ENCODE peak calls at places on chromosomes 16 and 17, in seven cellular contexts. J is mesendoderm, D is neuronal stem cell, S is IMR-90, E is mesenchymal stem cell, I is H1, O is trophoblast cell. Q is an unnamed sample.
A peak's percentile ranks its signal among the peaks of the same experiment; 100 is the strongest.

GRCh38 chr17:59470624-59471297 is 94.6 kb upstream of the DHX40 start:
- DNase-seq in J (no peak), D (no peak), S (no peak), E (no peak), I (no peak), O (no peak), Q (no peak)

GRCh38 chr17:5373112-5373511 is 46.4 kb downstream of the NUP88 start:
- DNase-seq in J (no peak), D (no peak), S (no peak), E (no peak), I (no peak), O (no peak), Q (no peak)

GRCh38 chr16:19559242-19559910 is 3.9 kb downstream of the VPS35L start:
- DNase-seq in J (peak; percentile 46), D (peak; percentile 59), S (peak; percentile 69), E (peak; percentile 73), I (no peak), O (no peak), Q (no peak)

GRCh38 chr17:38724337-38724988 is 5.7 kb upstream of the CISD3 start:
- DNase-seq in J (no peak), D (no peak), S (no peak), E (no peak), I (no peak), O (no peak), Q (no peak)

GRCh38 chr17:40062347-40063033 is at the start of gene THRA:
- DNase-seq in J (peak; percentile 57), D (no peak), S (peak; percentile 23), E (peak; percentile 54), I (no peak), O (peak; percentile 23), Q (peak; percentile 78)

GRCh38 chr17:78557598-78558039 is 19.6 kb downstream of the DNAH17 start:
- DNase-seq in J (peak; percentile 32), D (no peak), S (peak; percentile 60), E (peak; percentile 82), I (no peak), O (peak; percentile 75), Q (no peak)

GRCh38 chr17:5499790-5500189 is 13.4 kb downstream of the MIS12 start:
- DNase-seq in J (peak; percentile 38), D (peak; percentile 35), S (no peak), E (peak; percentile 42), I (no peak), O (no peak), Q (peak; percentile 66)

GRCh38 chr16:1019234-1019933 is 37.8 kb downstream of the SOX8 start:
- DNase-seq in J (no peak), D (peak; percentile 76), S (peak; percentile 4), E (no peak), I (no peak), O (no peak), Q (no peak)

GRCh38 chr17:49992191-49992932 is 2.7 kb downstream of the DLX3 start:
- DNase-seq in J (no peak), D (no peak), S (no peak), E (no peak), I (no peak), O (no peak), Q (peak; percentile 28)

GRCh38 chr17:82229686-82230626 is 1.1 kb downstream of the SLC16A3 start:
- DNase-seq in J (no peak), D (no peak), S (no peak), E (peak; percentile 50), I (no peak), O (no peak), Q (no peak)

GRCh38 chr16:14501331-14502255 is 128.5 kb downstream of the PARN start:
- DNase-seq in J (peak; percentile 93), D (no peak), S (peak; percentile 94), E (peak; percentile 87), I (peak; percentile 51), O (peak; percentile 73), Q (peak; percentile 80)

GRCh38 chr17:1617620-1618174 is 10.9 kb downstream of the SLC43A2 start:
- DNase-seq in J (peak; percentile 31), D (no peak), S (peak; percentile 77), E (peak; percentile 85), I (no peak), O (peak; percentile 76), Q (no peak)

GRCh38 chr17:20206068-20206467 is 196.9 kb downstream of the SPECC1 start:
- DNase-seq in J (peak; percentile 25), D (no peak), S (no peak), E (peak; percentile 54), I (no peak), O (no peak), Q (no peak)

GRCh38 chr17:79659376-79659775 is 48.5 kb upstream of the RBFOX3 start:
- DNase-seq in J (no peak), D (no peak), S (no peak), E (no peak), I (no peak), O (no peak), Q (peak; percentile 17)

GRCh38 chr17:57045868-57046671 is 39.0 kb upstream of the AKAP1 start:
- DNase-seq in J (no peak), D (no peak), S (no peak), E (no peak), I (no peak), O (no peak), Q (peak; percentile 68)

GRCh38 chr17:60139438-60140285 is 10.1 kb upstream of the CA4 start:
- DNase-seq in J (peak; percentile 78), D (peak; percentile 74), S (peak; percentile 58), E (peak; percentile 75), I (no peak), O (peak; percentile 46), Q (peak; percentile 89)

GRCh38 chr17:9958586-9959281 is 53.7 kb upstream of the RCVRN start:
- DNase-seq in J (no peak), D (peak; percentile 49), S (no peak), E (no peak), I (no peak), O (no peak), Q (peak; percentile 53)

GRCh38 chr17:64256913-64257807 is 5.9 kb downstream of the TEX2 start:
- DNase-seq in J (no peak), D (no peak), S (peak; percentile 16), E (peak; percentile 35), I (no peak), O (peak; percentile 86), Q (no peak)

GRCh38 chr16:65178151-65178550 is 56.3 kb upstream of the CDH11 start:
- DNase-seq in J (no peak), D (no peak), S (peak; percentile 74), E (peak; percentile 20), I (no peak), O (no peak), Q (no peak)

GRCh38 chr17:27329146-27329805 is 35.4 kb downstream of the WSB1 start:
- DNase-seq in J (no peak), D (no peak), S (no peak), E (no peak), I (no peak), O (no peak), Q (peak; percentile 27)
- H4K8ac ChIP-seq in J (no peak overlapping the region), D (no peak overlapping the region), S (no peak overlapping the region), E (no peak overlapping the region), I (no peak overlapping the region), O (no peak overlapping the region), Q (no peak overlapping the region)

GRCh38 chr17:16371742-16372141 is 9.1 kb upstream of the UBB start:
- DNase-seq in J (no peak), D (no peak), S (peak; percentile 98), E (peak; percentile 85), I (no peak), O (no peak), Q (no peak)
- H4K8ac ChIP-seq in J (no peak overlapping the region), D (no peak overlapping the region), S (no peak overlapping the region), E (no peak overlapping the region), I (no peak overlapping the region), O (no peak overlapping the region), Q (no peak overlapping the region)

GRCh38 chr17:58289869-58290268 is 9.1 kb upstream of the MPO start:
- DNase-seq in J (no peak), D (no peak), S (no peak), E (no peak), I (no peak), O (no peak), Q (no peak)

DNA sequence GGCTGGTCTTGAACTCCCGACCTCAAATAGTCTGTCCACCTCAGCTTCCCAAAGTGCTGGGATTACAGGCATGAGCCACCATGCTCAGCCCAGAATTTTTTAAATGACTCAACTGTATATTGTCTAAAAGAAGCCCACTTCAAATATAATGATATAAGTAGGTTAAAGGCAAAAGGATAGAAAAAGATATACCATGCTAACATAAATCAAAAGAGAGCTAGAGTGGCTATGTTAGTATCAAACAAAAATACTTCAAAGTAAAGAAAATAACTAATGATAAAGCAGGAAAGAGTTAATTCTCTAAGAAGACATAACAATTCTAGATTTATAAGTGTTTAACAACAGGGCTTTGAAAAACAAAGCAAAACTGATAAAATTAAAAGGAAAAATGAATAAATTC is 13.3 kb upstream of the MPO start:
- DNase-seq in J (no peak), D (no peak), S (no peak), E (no peak), I (no peak), O (no peak), Q (no peak)
- H4K8ac ChIP-seq in J (no peak overlapping the region), D (no peak overlapping the region), S (no peak overlapping the region), E (no peak overlapping the region), I (no peak overlapping the region), O (no peak overlapping the region), Q (no peak overlapping the region)

GRCh38 chr16:77214411-77215138 is 15.4 kb downstream of the SYCE1L start:
- DNase-seq in J (no peak), D (no peak), S (no peak), E (no peak), I (no peak), O (no peak), Q (no peak)

GRCh38 chr16:77212736-77213541 is 13.7 kb downstream of the SYCE1L start:
- DNase-seq in J (peak; percentile 73), D (peak; percentile 64), S (no peak), E (peak; percentile 52), I (no peak), O (peak; percentile 45), Q (peak; percentile 85)

GRCh38 chr16:77213542-77214108 is 14.4 kb downstream of the SYCE1L start:
- DNase-seq in J (no peak), D (no peak), S (peak; percentile 86), E (peak; percentile 89), I (no peak), O (no peak), Q (no peak)

GRCh38 chr16:77208382-77208781 is 9.2 kb downstream of the SYCE1L start:
- DNase-seq in J (no peak), D (no peak), S (no peak), E (no peak), I (no peak), O (no peak), Q (no peak)

DNA sequence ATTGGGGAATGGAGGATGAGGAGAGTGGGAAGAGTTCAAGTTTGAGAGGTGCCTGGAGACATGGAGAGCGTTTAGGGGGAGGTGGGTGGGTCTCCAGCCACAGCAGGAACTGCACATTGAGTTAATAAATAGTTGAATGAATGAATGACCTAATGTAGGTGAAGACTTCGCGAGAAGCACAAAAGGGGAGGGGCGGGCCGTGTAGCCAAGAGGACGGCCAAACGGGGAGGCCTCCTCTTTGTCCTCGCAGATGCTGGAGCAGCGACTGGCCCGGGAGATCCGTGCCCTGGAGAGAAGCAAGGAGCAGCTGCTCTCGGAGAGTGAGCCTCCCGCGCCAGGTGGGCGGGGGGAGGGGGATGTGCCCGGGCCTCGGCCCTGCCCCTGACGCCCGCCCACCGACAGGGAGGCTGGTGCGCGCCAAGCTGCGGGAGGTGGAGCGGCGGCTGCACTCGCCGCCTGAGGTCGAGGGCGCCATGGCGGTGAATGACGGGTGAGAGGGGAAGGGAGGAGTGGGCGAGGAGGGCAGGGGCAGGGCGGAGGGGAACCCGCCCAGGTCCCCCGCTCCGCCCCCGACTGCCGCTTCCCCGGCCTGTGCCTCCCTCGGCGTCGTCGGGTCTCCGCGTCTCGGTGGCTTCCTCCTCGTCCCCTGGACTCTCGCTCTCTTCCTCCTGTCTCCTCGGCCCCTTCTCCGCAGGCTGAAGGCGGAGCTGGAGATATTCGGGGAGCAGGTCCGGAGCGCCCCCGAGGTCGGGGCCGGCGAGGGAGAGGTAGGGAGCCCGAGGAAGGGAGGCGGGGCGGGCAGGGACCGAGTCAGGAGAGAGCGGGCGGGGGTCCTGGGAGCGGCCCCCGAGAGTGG is 12.9 kb downstream of the SYCE1L start:
- DNase-seq in J (peak; percentile 92), D (peak; percentile 59), S (no peak), E (peak; percentile 46), I (peak; percentile 80), O (peak; percentile 54), Q (peak; percentile 94)
- H4K8ac ChIP-seq in J (no peak overlapping the region), D (peak overlapping the region; percentile 19), S (no peak overlapping the region), E (peak overlapping the region; percentile 42), I (peak overlapping the region; percentile 88), O (peak overlapping the region; percentile 66), Q (no peak overlapping the region)

Q was measured in H9.